ENCODE peak calls at places on chromosome 3, in five cellular contexts. N, I, E, O and M are unnamed samples.

GRCh38 chr3:125357032-125357658 is 18.0 kb downstream of the ZNF148 start:
- DNase-seq in E (peak; percentile 36), N (peak; percentile 56), O (peak; percentile 31), I (peak; percentile 48), M (peak; percentile 36)

GRCh38 chr3:81839504-81840094 is 78.2 kb upstream of the GBE1 start:
- DNase-seq in I (no peak), E (no peak), O (no peak), N (peak; percentile 9), M (no peak)

GRCh38 chr3:31968391-31968926 is 12.6 kb downstream of the OSBPL10 start:
- DNase-seq in O (no peak), N (peak; percentile 69), E (no peak), I (no peak), M (peak; percentile 77)

GRCh38 chr3:120487079-120487693 is 36.4 kb upstream of the FSTL1 start:
- DNase-seq in E (no peak), I (no peak), N (peak; percentile 43), O (no peak), M (peak; percentile 85)

GRCh38 chr3:51024765-51025681 is 350.3 kb downstream of the DOCK3 start:
- DNase-seq in E (no peak), I (peak; percentile 27), O (peak; percentile 27), N (no peak), M (no peak)

GRCh38 chr3:40229411-40229810 is 80.1 kb upstream of the EIF1B start:
- DNase-seq in E (no peak), N (no peak), O (no peak), I (no peak), M (no peak)

GRCh38 chr3:29282431-29283296 is 1.8 kb downstream of the RBMS3 start:
- DNase-seq in I (no peak), N (peak; percentile 67), E (no peak), O (peak; percentile 39), M (peak; percentile 64)

GRCh38 chr3:184592411-184593200 is 31.0 kb downstream of the EPHB3 start:
- DNase-seq in E (no peak), O (peak; percentile 77), I (no peak), N (peak; percentile 35), M (peak; percentile 24)

GRCh38 chr3:185824051-185824466 is 783 bp downstream of the IGF2BP2 start:
- DNase-seq in E (peak; percentile 32), O (peak; percentile 54), I (peak; percentile 52), N (peak; percentile 47), M (no peak)

GRCh38 chr3:69144631-69145244 is 22.3 kb upstream of the LMOD3 start:
- DNase-seq in O (peak; percentile 76), E (peak; percentile 27), I (peak; percentile 71), N (no peak), M (no peak)

GRCh38 chr3:108486910-108487309 is 23.5 kb downstream of the MYH15 start:
- DNase-seq in O (no peak), E (no peak), I (no peak), N (peak; percentile 72), M (peak; percentile 71)

GRCh38 chr3:14803101-14803980 is 15.4 kb upstream of the FGD5 start:
- DNase-seq in N (no peak), I (no peak), O (no peak), E (no peak), M (no peak)

GRCh38 chr3:124318014-124318413 is 326.1 kb upstream of the ROPN1 start:
- DNase-seq in O (peak; percentile 40), N (no peak), I (no peak), E (no peak), M (no peak)

GRCh38 chr3:184748219-184749135 is 36.6 kb upstream of the MAGEF1 start:
- DNase-seq in O (peak; percentile 82), E (no peak), N (peak; percentile 67), I (peak; percentile 62), M (peak; percentile 68)

GRCh38 chr3:128318275-128318920 is 148.3 kb downstream of the DNAJB8 start:
- DNase-seq in N (no peak), O (no peak), I (peak; percentile 29), E (no peak), M (no peak)

GRCh38 chr3:145936986-145937385 is 224.0 kb downstream of the PLOD2 start:
- DNase-seq in N (peak; percentile 3), I (no peak), E (no peak), O (no peak), M (no peak)

GRCh38 chr3:46163551-46163981 is 44.5 kb downstream of the CCR1 start:
- DNase-seq in I (no peak), N (peak; percentile 79), O (peak; percentile 97), E (no peak), M (no peak)

GRCh38 chr3:117756580-117756979 is 1047.0 kb downstream of the TUSC7 start:
- DNase-seq in O (peak; percentile 74), I (no peak), E (no peak), N (peak; percentile 9), M (peak; percentile 15)

GRCh38 chr3:47096955-47097354 is 67.0 kb downstream of the SETD2 start:
- DNase-seq in I (no peak), N (peak; percentile 34), E (no peak), O (peak; percentile 57), M (peak; percentile 77)

GRCh38 chr3:13368834-13369233 is 51.3 kb downstream of the NUP210 start:
- DNase-seq in N (no peak), E (no peak), I (no peak), O (no peak), M (no peak)

GRCh38 chr3:13365390-13366379 is 54.4 kb downstream of the NUP210 start:
- DNase-seq in E (no peak), O (no peak), I (peak; percentile 50), N (no peak), M (no peak)

GRCh38 chr3:13362551-13362950 is 57.6 kb downstream of the NUP210 start:
- DNase-seq in I (no peak), N (no peak), O (no peak), E (no peak), M (no peak)

GRCh38 chr3:13367728-13368127 is 52.4 kb downstream of the NUP210 start:
- DNase-seq in O (no peak), E (no peak), I (no peak), N (no peak), M (no peak)

GRCh38 chr3:13364602-13365271 is 55.4 kb downstream of the NUP210 start:
- DNase-seq in N (peak; percentile 23), O (peak; percentile 18), E (no peak), I (no peak), M (peak; percentile 41)
- H4K8ac ChIP-seq in N (no peak overlapping the region), O (no peak overlapping the region), E (peak overlapping the region; percentile 52), I (no peak overlapping the region), M (no peak overlapping the region)

GRCh38 chr3:19149388-19149787 is 1.1 kb downstream of the KCNH8 start:
- DNase-seq in E (peak; percentile 63), O (peak; percentile 84), N (peak; percentile 24), I (peak; percentile 56), M (no peak)

GRCh38 chr3:19151171-19151570 is 2.9 kb downstream of the KCNH8 start:
- DNase-seq in E (no peak), N (no peak), O (no peak), I (no peak), M (no peak)

GRCh38 chr3:19147905-19148767 is at the start of gene KCNH8:
- DNase-seq in I (peak; percentile 50), O (peak; percentile 57), E (peak; percentile 39), N (no peak), M (no peak)

GRCh38 chr3:19148768-19149091 is 420 bp downstream of the KCNH8 start:
- DNase-seq in I (no peak), E (no peak), N (no peak), O (peak; percentile 29), M (no peak)

DNA sequence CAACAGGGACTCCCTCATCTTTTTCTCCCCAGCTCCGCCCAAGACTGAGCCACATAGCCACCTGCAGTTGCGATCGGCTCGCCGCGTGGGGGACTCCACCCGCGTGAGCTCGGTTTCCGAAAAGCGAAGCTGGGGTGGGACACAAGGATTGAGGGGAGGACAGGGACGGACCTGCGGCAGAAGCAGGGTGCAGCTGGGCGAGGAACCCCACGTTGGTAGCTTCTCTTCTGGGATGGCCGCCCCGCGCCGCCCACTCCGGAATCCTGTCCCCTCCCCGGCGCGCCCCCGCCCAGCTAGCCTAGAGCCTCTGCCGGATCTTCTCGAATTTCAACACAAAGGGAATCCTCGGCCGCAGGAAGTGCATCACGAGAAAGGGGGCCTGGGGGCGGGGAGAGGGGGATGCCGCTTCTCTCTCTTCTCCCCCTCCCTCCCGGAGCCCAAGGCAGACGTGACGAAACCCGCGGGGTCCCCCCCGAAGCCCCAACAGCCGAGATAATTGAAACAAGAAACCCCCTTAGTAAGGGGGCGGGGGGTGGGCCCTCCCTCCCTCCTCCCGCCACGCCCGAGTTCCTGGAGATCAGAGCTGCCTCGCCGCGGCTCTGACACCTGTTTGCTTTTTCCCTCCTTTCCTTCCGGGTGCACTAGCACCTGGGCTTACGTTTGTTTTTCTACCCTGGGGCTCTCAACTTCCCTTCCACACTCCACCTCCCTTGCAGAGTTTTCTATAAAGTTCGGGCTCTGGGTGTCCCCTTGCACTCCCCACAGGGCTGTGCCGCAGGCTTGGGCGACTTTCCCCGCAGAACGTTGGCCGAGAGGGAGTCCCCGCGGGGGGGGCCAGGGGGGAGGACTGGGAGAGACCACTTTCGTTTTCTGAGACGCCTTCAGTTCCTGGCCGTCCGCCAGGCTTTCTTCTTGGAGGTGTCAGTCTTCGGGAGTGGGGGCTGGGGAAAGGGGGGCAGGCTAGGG is 1.3 kb upstream of the KCNH8 start:
- DNase-seq in E (peak; percentile 86), O (peak; percentile 95), I (peak; percentile 97), N (peak; percentile 40), M (peak; percentile 20)
- H4K8ac ChIP-seq in E (no peak overlapping the region), O (no peak overlapping the region), I (no peak overlapping the region), N (peak overlapping the region; percentile 49), M (no peak overlapping the region)

DNA sequence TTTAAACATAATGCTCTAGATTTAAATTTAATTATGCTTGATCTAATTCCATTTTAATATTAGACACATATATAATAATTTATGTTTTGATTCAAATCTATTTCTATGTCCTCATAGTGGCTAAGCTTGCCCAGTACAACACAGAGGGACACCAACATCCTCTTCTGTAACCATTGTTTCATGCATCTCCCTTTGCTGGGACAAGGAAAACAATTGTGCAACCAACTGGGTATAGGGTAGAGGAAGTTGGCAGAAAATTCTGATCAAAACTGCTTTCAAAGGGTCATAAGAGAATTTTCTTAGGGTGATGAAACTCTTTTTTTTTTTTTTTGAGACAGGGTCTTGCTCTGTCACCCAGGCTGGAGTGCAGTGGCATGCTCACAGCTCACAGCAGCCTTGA is 121.4 kb upstream of the SGO1 start:
- DNase-seq in I (no peak), E (no peak), O (no peak), N (no peak), M (no peak)
- H4K8ac ChIP-seq in I (no peak overlapping the region), E (no peak overlapping the region), O (no peak overlapping the region), N (no peak overlapping the region), M (no peak overlapping the region)

GRCh38 chr3:129553171-129553570 is 10.2 kb downstream of the H1-8 start:
- DNase-seq in E (no peak), O (no peak), N (no peak), I (no peak), M (no peak)
- H4K8ac ChIP-seq in E (no peak overlapping the region), O (no peak overlapping the region), N (peak overlapping the region; percentile 80), I (no peak overlapping the region), M (no peak overlapping the region)

DNA sequence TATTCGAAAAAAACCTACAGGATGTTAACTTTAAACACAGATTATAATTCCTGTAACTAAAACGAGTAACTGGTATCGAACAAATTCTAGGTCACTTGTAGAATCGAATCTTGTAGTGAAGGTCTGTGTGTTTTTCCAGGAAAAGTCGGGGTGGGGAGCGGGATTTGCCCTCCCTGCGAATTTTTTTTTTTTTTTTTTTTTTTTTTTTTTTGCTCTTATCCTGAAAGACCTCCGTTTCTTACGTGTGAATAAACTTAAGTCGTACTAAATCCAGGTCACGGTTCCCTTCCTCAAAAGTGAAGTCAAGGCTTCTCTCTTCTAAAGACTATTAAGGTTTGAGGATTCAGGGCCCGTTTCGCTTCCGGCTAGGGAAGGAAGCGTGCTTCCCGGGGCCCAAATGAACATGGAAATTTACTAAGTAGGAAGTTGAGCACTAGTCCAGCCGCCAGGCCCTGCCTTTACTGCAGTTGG is 775 bp downstream of the TBC1D5 start:
- DNase-seq in I (no peak), O (peak; percentile 97), E (no peak), N (no peak), M (no peak)
- H4K8ac ChIP-seq in I (no peak overlapping the region), O (no peak overlapping the region), E (no peak overlapping the region), N (peak overlapping the region; percentile 72), M (peak overlapping the region; percentile 95)

GRCh38 chr3:156750874-156751245 is 75.3 kb upstream of the LEKR1 start:
- DNase-seq in O (peak; percentile 84), E (no peak), N (no peak), I (no peak), M (peak; percentile 60)
- H4K8ac ChIP-seq in O (no peak overlapping the region), E (no peak overlapping the region), N (no peak overlapping the region), I (no peak overlapping the region), M (peak overlapping the region; percentile 94)